ENCODE peak calls at places on chromosomes 13 and 19, in seven cellular contexts. O, R, J, S, A, V and P are unnamed samples.

GRCh38 chr13:78777973-78778372 is 119.0 kb upstream of the OBI1 start:
- DNase-seq in O (no peak), R (no peak), J (no peak), S (no peak), A (no peak), V (no peak), P (no peak)

GRCh38 chr13:27300941-27301586 is 30.4 kb downstream of the RASL11A start:
- DNase-seq in O (no peak), R (no peak), J (no peak), S (no peak), A (no peak), V (no peak), P (no peak)

GRCh38 chr19:13788991-13789390 is 6.3 kb upstream of the ZSWIM4 start:
- DNase-seq in O (no peak), R (no peak), J (no peak), S (no peak), A (no peak), V (no peak), P (no peak)

GRCh38 chr19:48415395-48415794 is 21.9 kb downstream of the GRIN2D start:
- DNase-seq in O (peak), R (peak), J (peak), S (peak), A (no peak), V (peak), P (no peak)

GRCh38 chr19:9009935-9010651 is at the start of gene MUC16:
- DNase-seq in O (no peak), R (no peak), J (no peak), S (no peak), A (no peak), V (no peak), P (no peak)

GRCh38 chr19:36060430-36060829 is 5.7 kb downstream of the WDR62 start:
- DNase-seq in O (no peak), R (peak), J (no peak), S (no peak), A (no peak), V (peak), P (peak)

GRCh38 chr13:30398601-30399072 is 23.7 kb upstream of the UBE2L5 start:
- DNase-seq in O (no peak), R (no peak), J (no peak), S (peak), A (no peak), V (no peak), P (no peak)

GRCh38 chr19:49475995-49476880 is 2.2 kb downstream of the FLT3LG start:
- DNase-seq in O (no peak), R (peak), J (no peak), S (no peak), A (no peak), V (peak), P (peak)

GRCh38 chr19:42301646-42302204 is at the start of gene PRR19:
- DNase-seq in O (no peak), R (peak), J (no peak), S (no peak), A (no peak), V (no peak), P (no peak)

GRCh38 chr19:38977445-38978314 is 2.1 kb upstream of the FBXO17 start:
- DNase-seq in O (no peak), R (no peak), J (no peak), S (no peak), A (peak), V (no peak), P (no peak)

GRCh38 chr13:90105881-90106496 is 1241.5 kb upstream of the MIR17HG start:
- DNase-seq in O (no peak), R (no peak), J (no peak), S (no peak), A (no peak), V (no peak), P (no peak)

GRCh38 chr13:69585656-69586055 is 522.0 kb upstream of the ATXN8OS start:
- DNase-seq in O (no peak), R (no peak), J (no peak), S (no peak), A (no peak), V (no peak), P (no peak)

GRCh38 chr13:46354143-46355087 is 32.6 kb downstream of the RUBCNL start:
- DNase-seq in O (peak), R (no peak), J (no peak), S (peak), A (peak), V (no peak), P (no peak)

GRCh38 chr19:48248081-48248833 is 7.5 kb downstream of the CARD8 start:
- DNase-seq in O (no peak), R (no peak), J (no peak), S (no peak), A (no peak), V (no peak), P (no peak)

GRCh38 chr19:54918499-54918898 is 12.6 kb downstream of the NCR1 start:
- DNase-seq in O (no peak), R (no peak), J (no peak), S (no peak), A (no peak), V (no peak), P (no peak)

GRCh38 chr13:97273341-97273831 is 51.3 kb downstream of the MBNL2 start:
- DNase-seq in O (no peak), R (no peak), J (no peak), S (no peak), A (no peak), V (no peak), P (no peak)

GRCh38 chr19:42985588-42985987 is 40.7 kb downstream of the PSG11 start:
- DNase-seq in O (no peak), R (no peak), J (no peak), S (no peak), A (no peak), V (no peak), P (no peak)

GRCh38 chr13:100097821-100098220 is 8.9 kb downstream of the PCCA start:
- DNase-seq in O (no peak), R (no peak), J (no peak), S (no peak), A (no peak), V (no peak), P (no peak)

GRCh38 chr13:42847891-42848663 is 66.7 kb downstream of the FAM216B start:
- DNase-seq in O (no peak), R (no peak), J (no peak), S (no peak), A (no peak), V (no peak), P (no peak)

GRCh38 chr19:40378509-40378908 is 11.5 kb downstream of the HIPK4 start:
- DNase-seq in O (no peak), R (no peak), J (no peak), S (no peak), A (no peak), V (peak), P (no peak)

GRCh38 chr19:38932425-38933179 is 1.9 kb downstream of the MRPS12 start:
- DNase-seq in O (peak), R (peak), J (no peak), S (peak), A (no peak), V (no peak), P (no peak)

GRCh38 chr13:51229731-51230130 is 7.5 kb downstream of the FAM124A start:
- DNase-seq in O (no peak), R (no peak), J (no peak), S (no peak), A (no peak), V (no peak), P (no peak)

GRCh38 chr13:106709509-106709908 is 141.6 kb upstream of the ARGLU1 start:
- DNase-seq in O (no peak), R (no peak), J (no peak), S (no peak), A (no peak), V (no peak), P (no peak)

GRCh38 chr13:72137782-72138181 is 270.8 kb upstream of the DACH1 start:
- DNase-seq in O (no peak), R (no peak), J (no peak), S (no peak), A (no peak), V (no peak), P (no peak)

GRCh38 chr19:55605637-55606470 is at the start of gene ZNF865:
- DNase-seq in O (peak), R (peak), J (no peak), S (peak), A (peak), V (peak), P (peak)

GRCh38 chr19:8302357-8302691 is 5.8 kb downstream of the CD320 start:
- DNase-seq in O (no peak), R (no peak), J (no peak), S (no peak), A (no peak), V (no peak), P (no peak)

GRCh38 chr19:32406161-32407003 is 812 bp downstream of the DPY19L3 start:
- DNase-seq in O (peak), R (no peak), J (no peak), S (no peak), A (no peak), V (peak), P (no peak)

GRCh38 chr19:55376381-55376933 is at the start of gene TMEM190:
- DNase-seq in O (no peak), R (peak), J (no peak), S (no peak), A (no peak), V (peak), P (no peak)

GRCh38 chr19:10420444-10421239 is at the start of gene PDE4A:
- DNase-seq in O (no peak), R (peak), J (no peak), S (no peak), A (no peak), V (peak), P (peak)

GRCh38 chr19:10421240-10421948 is 1.1 kb downstream of the PDE4A start:
- DNase-seq in O (no peak), R (no peak), J (no peak), S (no peak), A (no peak), V (no peak), P (no peak)

GRCh38 chr19:10419200-10419645 is 1.1 kb upstream of the PDE4A start:
- DNase-seq in O (no peak), R (peak), J (no peak), S (no peak), A (no peak), V (peak), P (no peak)

GRCh38 chr19:10418281-10419199 is 1.8 kb upstream of the PDE4A start:
- DNase-seq in O (no peak), R (no peak), J (no peak), S (no peak), A (no peak), V (peak), P (no peak)

DNA sequence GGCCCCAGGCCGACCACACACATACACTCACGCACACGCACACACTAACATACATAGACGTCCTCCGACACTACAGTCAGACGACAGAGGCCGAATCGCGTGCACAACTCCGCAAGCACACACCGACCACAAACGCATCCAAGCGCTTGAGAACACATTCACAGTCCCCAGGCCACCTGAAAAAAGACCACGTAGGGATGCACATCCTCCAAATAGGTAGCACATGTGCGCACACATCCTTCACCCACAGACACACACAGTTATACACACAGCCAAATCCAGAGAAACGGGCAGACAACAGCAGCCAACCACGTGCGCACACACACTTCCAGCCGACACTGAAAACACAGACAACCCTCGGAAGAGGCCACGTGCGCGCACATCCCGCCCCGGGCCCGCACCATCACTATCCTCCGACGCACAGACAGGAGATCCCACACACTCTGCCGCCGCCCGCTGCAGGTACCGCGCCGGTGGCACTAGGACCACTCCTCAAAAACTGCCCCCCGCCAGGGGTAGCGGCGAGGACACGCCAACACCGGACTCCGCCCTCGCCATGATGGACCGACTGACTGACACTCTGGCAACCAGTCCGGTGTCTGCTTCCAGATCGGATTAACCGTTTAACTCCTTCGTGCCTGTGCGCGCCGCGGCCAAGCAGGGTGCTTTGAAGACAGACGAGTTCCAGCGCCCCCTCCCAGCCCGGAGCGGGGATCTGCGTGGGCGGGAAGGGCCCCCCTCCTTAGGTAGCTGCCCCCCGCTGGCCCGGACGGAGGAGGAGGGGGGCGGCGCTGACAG is 493 bp upstream of the PDE4A start:
- DNase-seq in O (peak), R (peak), J (peak), S (no peak), A (no peak), V (peak), P (peak)
- TF ChIP-seq JUND in O (no peak), R (no peak), J (no peak), S (no peak), A (no peak), V (no peak), P (no peak)

GRCh38 chr19:14871619-14872230 is 14.2 kb downstream of the OR7A17 start:
- DNase-seq in O (peak), R (peak), J (no peak), S (no peak), A (peak), V (peak), P (peak)
- TF ChIP-seq JUND in O (no peak), R (no peak), J (no peak), S (no peak), A (no peak), V (no peak), P (no peak)

DNA sequence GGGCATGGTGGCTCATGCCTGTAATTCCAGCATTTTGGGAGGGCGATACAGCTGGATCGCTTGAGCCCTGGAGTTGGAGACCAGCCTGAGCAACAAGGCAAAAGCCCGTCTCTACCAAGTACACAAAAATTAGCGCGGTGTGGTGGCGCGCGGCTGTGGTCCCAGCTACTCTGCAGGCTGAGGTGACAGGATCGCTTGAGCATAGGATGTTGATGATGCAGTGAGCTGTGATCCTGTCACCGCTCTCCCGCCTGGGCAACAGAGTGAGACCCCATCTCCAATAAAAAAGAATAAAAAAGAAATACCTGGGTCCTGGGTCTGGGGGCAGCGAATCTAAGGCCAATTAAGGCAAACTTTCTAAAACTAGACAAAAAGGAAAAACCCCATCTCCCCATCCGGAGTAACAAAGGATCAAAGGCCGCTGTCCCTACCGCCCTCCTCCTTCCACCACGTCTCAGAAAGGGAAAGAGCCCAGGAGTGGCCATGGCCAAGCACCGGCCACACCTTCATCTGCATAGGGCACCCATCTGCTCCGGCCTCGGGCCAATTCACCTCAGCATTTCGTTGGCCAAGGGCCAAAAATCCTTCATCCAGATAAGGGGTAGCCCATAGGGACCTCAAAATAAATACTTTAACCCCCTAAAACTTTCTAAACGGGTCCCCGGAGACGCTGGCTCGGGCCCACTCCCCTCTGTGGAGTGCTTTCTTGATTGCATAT is 845 bp downstream of the ZNF320 start:
- DNase-seq in O (no peak), R (peak), J (no peak), S (no peak), A (no peak), V (peak), P (peak)
- TF ChIP-seq JUND in O (no peak), R (no peak), J (no peak), S (no peak), A (no peak), V (no peak), P (no peak)

GRCh38 chr19:16315825-16316505 is 8.7 kb upstream of the KLF2 start:
- DNase-seq in O (no peak), R (peak), J (no peak), S (no peak), A (no peak), V (no peak), P (no peak)
- TF ChIP-seq JUND in O (no peak), R (peak), J (no peak), S (no peak), A (no peak), V (peak), P (no peak)

DNA sequence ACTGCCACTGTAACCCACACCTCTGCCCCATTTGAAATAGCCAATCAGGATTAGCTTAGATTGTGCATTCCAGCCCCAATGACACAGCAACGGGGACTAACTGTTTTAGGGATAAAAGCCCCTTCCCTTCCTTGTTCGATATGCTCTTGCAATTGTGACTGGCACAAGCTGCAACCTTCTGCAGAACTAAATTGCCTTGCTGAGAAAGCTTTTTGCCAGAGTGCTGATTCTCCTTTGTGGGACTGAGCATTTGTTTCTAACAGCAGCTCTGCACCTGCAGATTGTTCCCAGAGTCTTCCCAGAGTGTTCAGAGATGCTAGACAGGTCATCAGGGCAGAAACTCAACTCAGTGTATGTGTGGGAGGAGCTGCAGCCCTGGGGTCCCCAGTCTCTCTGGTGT is 115.8 kb downstream of the ZNF675 start:
- DNase-seq in O (no peak), R (no peak), J (no peak), S (no peak), A (no peak), V (no peak), P (no peak)
- TF ChIP-seq JUND in O (no peak), R (no peak), J (no peak), S (no peak), A (no peak), V (no peak), P (no peak)